ENCODE peak calls at places on chromosomes 5 and 9, in ten cellular contexts. Q is ELR; M is COR-L47; Z is T1000; T is ELF-1; K is HuH-7; R is MCF 10A; O is astrocyte of the spinal cord; I is amniotic stem cell; D is stimulated activated CD4-positive, alpha-beta T cell treated with anti-CD3 and anti-CD28 coated beads, Interleukin-15, amount 100 ng/mL, for 1 hour. S is an unnamed sample.

GRCh38 chr9:2087500-2088313 is 72.6 kb downstream of the SMARCA2 start:
- DNase-seq in I (no peak), O (peak), D (no peak), T (peak), Q (peak), M (peak), R (peak), Z (no peak), K (peak), S (peak)

GRCh38 chr5:531101-531748 is 7.0 kb upstream of the SLC9A3 start:
- DNase-seq in M (peak), Z (no peak), O (no peak), R (no peak), Q (no peak), T (peak), D (no peak), I (no peak), K (no peak), S (no peak)

GRCh38 chr5:37549411-37549810 is 170.3 kb downstream of the WDR70 start:
- DNase-seq in Z (no peak), M (no peak), Q (no peak), I (no peak), K (no peak), D (no peak), T (no peak), R (no peak), O (no peak), S (no peak)

GRCh38 chr9:91771027-91771426 is 179.0 kb downstream of the ROR2 start:
- DNase-seq in O (peak), M (no peak), K (peak), Q (peak), R (peak), T (peak), I (peak), D (no peak), Z (no peak), S (peak)

GRCh38 chr5:72305194-72306142 is 14.6 kb downstream of the MRPS27 start:
- DNase-seq in Z (no peak), D (no peak), K (no peak), O (no peak), I (no peak), R (no peak), M (no peak), Q (no peak), T (no peak), S (no peak)

GRCh38 chr9:87567566-87567965 is 69.9 kb downstream of the DAPK1 start:
- DNase-seq in O (peak), Z (no peak), K (no peak), R (no peak), T (no peak), D (no peak), Q (no peak), I (no peak), M (no peak), S (no peak)

GRCh38 chr5:176995896-176996767 is 10.4 kb downstream of the UIMC1 start:
- DNase-seq in K (no peak), D (no peak), M (no peak), I (no peak), O (peak), R (peak), T (no peak), Q (peak), Z (no peak), S (peak)

GRCh38 chr9:27247756-27248155 is 49.2 kb downstream of the EQTN start:
- DNase-seq in Z (peak), Q (peak), R (peak), D (no peak), M (peak), I (peak), T (peak), K (peak), O (peak), S (peak)

GRCh38 chr9:84264307-84264706 is 76.3 kb downstream of the SLC28A3 start:
- DNase-seq in M (no peak), I (no peak), R (no peak), D (no peak), K (no peak), Q (no peak), T (no peak), Z (no peak), O (no peak), S (no peak)

GRCh38 chr5:96026334-96027065 is 64.8 kb upstream of the ELL2 start:
- DNase-seq in I (peak), D (no peak), T (no peak), R (peak), Q (peak), O (peak), M (no peak), K (no peak), Z (no peak), S (peak)

S was measured in bronchial epithelial cell.